ENCODE peak calls at places on chromosomes 11 and 22, in six cellular contexts. G is mesothelial cell of epicardium, I is BJ, C is WTC11, J is neural crest cell, D is Peyer's patch. A is an unnamed sample.

GRCh38 chr22:48098936-48099245 is 1336.4 kb downstream of the TBC1D22A start:
- DNase-seq in C (no peak), I (no peak), G (peak), D (no peak), J (no peak), A (no peak)

GRCh38 chr22:35486116-35486631 is 54.5 kb upstream of the RASD2 start:
- DNase-seq in I (no peak), C (no peak), D (no peak), J (no peak), G (no peak), A (no peak)

GRCh38 chr11:130912552-130912951 is 3.7 kb downstream of the SNX19 start:
- DNase-seq in G (no peak), I (no peak), D (no peak), C (no peak), J (no peak), A (no peak)

GRCh38 chr11:62856333-62856910 is 17.0 kb upstream of the WDR74 start:
- DNase-seq in I (no peak), C (no peak), G (no peak), J (no peak), D (no peak), A (no peak)

GRCh38 chr11:98701541-98701940 is 319.2 kb upstream of the CNTN5 start:
- DNase-seq in J (no peak), D (no peak), G (no peak), I (no peak), C (no peak), A (no peak)

GRCh38 chr11:134663506-134664313 is 251.7 kb upstream of the B3GAT1 start:
- DNase-seq in G (no peak), I (no peak), C (no peak), D (no peak), J (no peak), A (no peak)

GRCh38 chr22:19515654-19516377 is 8.4 kb downstream of the CLDN5 start:
- DNase-seq in C (no peak), I (no peak), J (no peak), D (no peak), G (no peak), A (no peak)

GRCh38 chr11:118051611-118052461 is 25.0 kb upstream of the TMPRSS4 start:
- DNase-seq in I (no peak), D (peak), G (no peak), J (no peak), C (no peak), A (no peak)

GRCh38 chr11:79493555-79494171 is 52.8 kb upstream of the TENM4 start:
- DNase-seq in C (peak), D (peak), J (peak), G (peak), I (peak), A (peak)

GRCh38 chr11:122023614-122024250 is 92.3 kb downstream of the BLID start:
- DNase-seq in D (no peak), C (no peak), G (no peak), J (no peak), I (no peak), A (no peak)

GRCh38 chr11:17865765-17866428 is 131.3 kb downstream of the KCNC1 start:
- DNase-seq in G (no peak), D (no peak), J (no peak), I (no peak), C (no peak), A (no peak)

GRCh38 chr11:42013656-42014201 is 554.3 kb upstream of the LRRC4C start:
- DNase-seq in J (no peak), I (no peak), D (no peak), G (no peak), C (no peak), A (no peak)

GRCh38 chr11:34161812-34162506 is 56.5 kb downstream of the NAT10 start:
- DNase-seq in C (no peak), D (no peak), G (no peak), I (no peak), J (no peak), A (no peak)

GRCh38 chr11:58924230-58924629 is 15.1 kb upstream of the GLYATL1 start:
- DNase-seq in G (no peak), C (no peak), I (no peak), D (no peak), J (no peak), A (no peak)

GRCh38 chr11:57311109-57311936 is 13.4 kb downstream of the TNKS1BP1 start:
- DNase-seq in C (peak), J (no peak), I (peak), D (peak), G (peak), A (no peak)

GRCh38 chr22:41847300-41847699 is 14.4 kb downstream of the SREBF2 start:
- DNase-seq in D (no peak), G (no peak), J (no peak), I (no peak), C (no peak), A (no peak)

GRCh38 chr11:789951-790350 is at the start of gene CEND1:
- DNase-seq in D (no peak), C (peak), I (no peak), J (no peak), G (no peak), A (no peak)

DNA sequence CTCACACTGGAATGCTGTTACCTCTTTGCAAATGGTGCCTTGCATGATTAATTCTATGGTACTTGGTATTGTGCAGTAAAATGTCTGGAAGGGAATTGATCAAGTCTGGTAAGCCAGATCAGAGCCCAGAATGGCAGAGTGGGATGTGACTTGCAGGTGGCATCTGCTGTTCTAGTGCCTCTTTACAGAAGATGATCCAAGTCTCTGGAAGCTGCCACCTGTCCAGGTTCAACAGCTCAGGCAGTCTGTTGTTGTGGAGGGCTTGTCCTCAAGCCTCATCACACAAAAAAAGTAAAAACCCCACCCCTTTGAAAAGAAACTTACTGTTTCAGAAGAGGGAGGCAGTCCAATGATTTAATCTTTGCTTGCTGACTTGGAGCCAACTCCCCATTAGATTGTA is 17.0 kb downstream of the ZNRF3 start:
- DNase-seq in I (no peak), D (no peak), G (no peak), C (no peak), J (no peak), A (no peak)
- TF ChIP-seq CTCF in I (no peak), D (no peak), G (no peak), C (no peak), J (no peak), A (no peak)

GRCh38 chr11:72493426-72494108 is 59.2 kb upstream of the CLPB start:
- DNase-seq in J (no peak), C (no peak), D (no peak), G (no peak), I (no peak), A (no peak)
- TF ChIP-seq CTCF in J (no peak), C (no peak), D (no peak), G (no peak), I (no peak), A (no peak)

DNA sequence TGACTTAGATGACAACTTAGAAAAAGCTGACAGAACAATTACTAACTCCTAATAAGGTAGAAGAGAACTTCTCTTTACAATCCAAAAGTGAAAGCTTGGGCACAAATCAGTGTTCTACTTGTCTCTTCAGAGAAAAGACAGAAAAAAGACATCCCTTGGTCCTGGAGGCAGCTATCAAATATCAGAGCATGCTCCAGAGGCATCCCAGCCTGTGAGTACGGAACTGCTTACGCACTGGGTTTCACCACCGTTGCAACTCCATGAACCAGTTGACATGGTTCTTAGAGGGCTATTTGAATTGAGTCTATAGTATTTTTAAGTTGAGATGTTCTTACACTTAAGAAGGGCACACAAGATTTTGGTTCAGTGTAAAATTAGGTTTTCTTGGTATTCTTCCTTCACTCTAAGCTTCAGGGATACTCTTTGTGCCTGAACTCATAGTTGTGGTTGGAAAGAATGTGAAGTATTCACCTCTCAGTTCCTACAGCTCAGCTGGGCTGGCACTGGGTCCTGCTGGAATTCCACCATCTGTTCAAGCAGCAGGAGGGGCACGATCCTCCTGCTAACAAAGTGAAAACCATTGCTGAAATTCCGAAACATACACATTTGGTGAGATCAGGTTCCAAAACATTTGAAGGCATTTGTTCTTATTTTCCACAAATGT is 6.3 kb downstream of the AKIP1 start:
- DNase-seq in I (peak), J (no peak), D (no peak), G (no peak), C (peak), A (no peak)
- TF ChIP-seq CTCF in I (no peak), J (no peak), D (no peak), G (no peak), C (no peak), A (no peak)

GRCh38 chr11:128506384-128506783 is 81.0 kb downstream of the ETS1 start:
- DNase-seq in I (no peak), C (no peak), D (no peak), J (no peak), G (no peak), A (no peak)
- TF ChIP-seq CTCF in I (peak), C (no peak), D (no peak), J (no peak), G (no peak), A (no peak)

GRCh38 chr11:40129276-40129675 is 1330.2 kb downstream of the LRRC4C start:
- DNase-seq in C (no peak), I (no peak), D (no peak), J (no peak), G (no peak), A (no peak)

GRCh38 chr11:40130427-40130826 is 1329.0 kb downstream of the LRRC4C start:
- DNase-seq in C (peak), I (no peak), D (no peak), J (no peak), G (no peak), A (no peak)

DNA sequence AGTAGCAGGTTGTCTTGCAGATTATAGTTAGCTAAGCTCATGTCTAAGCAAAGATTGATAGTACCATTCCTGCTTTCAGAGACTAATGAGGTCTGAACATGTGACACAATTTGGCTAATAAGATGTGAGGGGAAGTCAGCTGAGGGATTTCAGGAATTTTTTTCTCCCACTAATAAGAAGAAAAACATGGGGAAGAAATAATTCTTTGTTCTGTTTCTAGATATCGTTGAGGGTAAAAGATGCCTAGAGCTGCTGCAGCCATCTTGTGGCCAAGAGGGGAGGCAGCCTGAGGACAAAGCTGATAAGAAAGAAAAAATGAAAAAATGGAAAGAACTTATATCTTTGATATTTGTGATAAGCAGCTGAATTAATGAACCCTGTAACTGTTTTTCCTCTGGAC is 1334.4 kb downstream of the LRRC4C start:
- DNase-seq in C (no peak), J (no peak), I (no peak), G (no peak), D (no peak), A (no peak)
- TF ChIP-seq CTCF in C (no peak), J (peak), I (no peak), G (no peak), D (peak), A (no peak)

A was measured in activated B cell treated with CpG ODN at 0.5 μM for 24 hours.